ENCODE peak calls at places on chromosomes 6 and 20, in four cellular contexts. R, X, K and S are unnamed samples.

GRCh38 chr6:32151131-32151884 is 431 bp downstream of the PRRT1 start:
- DNase-seq in K (no peak), X (no peak), R (no peak), S (no peak)

GRCh38 chr6:138507977-138508675 is 8.8 kb upstream of the NHSL1 start:
- DNase-seq in X (no peak), R (no peak), K (no peak), S (no peak)

GRCh38 chr6:35745480-35745879 is 8.6 kb downstream of the ARMC12 start:
- DNase-seq in X (no peak), R (no peak), K (no peak), S (no peak)

GRCh38 chr20:17281478-17281877 is 54.6 kb downstream of the PCSK2 start:
- DNase-seq in R (peak), K (no peak), X (no peak), S (no peak)

GRCh38 chr6:152246554-152247337 is 390.4 kb downstream of the SYNE1 start:
- DNase-seq in X (no peak), R (no peak), K (no peak), S (no peak)

GRCh38 chr6:29631860-29632731 is 887 bp downstream of the GABBR1 start:
- DNase-seq in K (no peak), X (peak), R (peak), S (no peak)

GRCh38 chr6:115221185-115221584 is 839.5 kb downstream of the FRK start:
- DNase-seq in R (no peak), X (no peak), K (no peak), S (no peak)

GRCh38 chr6:157080986-157081391 is 242.3 kb downstream of the TMEM242 start:
- DNase-seq in X (no peak), R (no peak), K (no peak), S (no peak)

GRCh38 chr6:164532546-164533362 is 776.7 kb downstream of the C6orf118 start:
- DNase-seq in K (no peak), R (no peak), X (no peak), S (no peak)

GRCh38 chr20:32534661-32535240 is 50.4 kb downstream of the NOL4L start:
- DNase-seq in K (peak), R (no peak), X (no peak), S (no peak)

GRCh38 chr6:32183483-32184083 is 470 bp downstream of the AGER start:
- DNase-seq in R (no peak), X (no peak), K (no peak), S (no peak)

GRCh38 chr6:137892271-137892708 is 25.2 kb downstream of the TNFAIP3 start:
- DNase-seq in X (no peak), K (no peak), R (no peak), S (no peak)

GRCh38 chr6:137399949-137400443 is 94.2 kb downstream of the OLIG3 start:
- DNase-seq in R (no peak), K (no peak), X (no peak), S (no peak)

GRCh38 chr6:57421503-57421902 is 104.1 kb downstream of the PRIM2 start:
- DNase-seq in X (no peak), K (no peak), R (no peak), S (no peak)

GRCh38 chr6:34237722-34238506 is 1.2 kb downstream of the HMGA1 start:
- DNase-seq in X (no peak), R (peak), K (peak), S (no peak)

GRCh38 chr6:13354331-13355042 is 26.1 kb upstream of the TBC1D7 start:
- DNase-seq in X (peak), R (peak), K (no peak), S (no peak)

GRCh38 chr6:54084234-54084633 is 27.0 kb upstream of the MLIP start:
- DNase-seq in K (no peak), R (no peak), X (no peak), S (no peak)